ENCODE peak calls at places on chromosome 9, in ten cellular contexts. One of them, this sample, is unnamed.
A peak's percentile ranks its signal among the peaks of the same experiment; 100 is the strongest.

GRCh38 chr9:33817327-33818166 is 587 bp downstream of the UBE2R2 start:
- DNase-seq in activated T-helper 1 cell treated with Interleukin-2 at 50 U/mL for 16 hours: peak; percentile 22
- DNase-seq in kidney: peak; percentile 90
- DNase-seq in T-helper 2 cell: peak; percentile 25
- DNase-seq in naive thymus-derived CD8-positive, alpha-beta T cell: peak; percentile 58
- DNase-seq in AG09309: peak; percentile 18
- DNase-seq in iris pigment epithelial cell: peak; percentile 76
- DNase-seq in SJSA1: peak; percentile 68
- DNase-seq in Jurkat, Clone E6-1: peak; percentile 37
- DNase-seq in SW480: peak; percentile 81
- DNase-seq in this sample: peak; percentile 13

GRCh38 chr9:87570000-87570834 is 72.5 kb downstream of the DAPK1 start:
- DNase-seq in activated T-helper 1 cell treated with Interleukin-2 at 50 U/mL for 16 hours: no peak
- DNase-seq in naive thymus-derived CD8-positive, alpha-beta T cell: no peak
- DNase-seq in SW480: no peak
- DNase-seq in SJSA1: no peak
- DNase-seq in Jurkat, Clone E6-1: no peak
- DNase-seq in kidney: no peak
- DNase-seq in AG09309: no peak
- DNase-seq in T-helper 2 cell: no peak
- DNase-seq in iris pigment epithelial cell: no peak
- DNase-seq in this sample: peak; percentile 68

GRCh38 chr9:101510344-101510940 is 23.2 kb upstream of the RNF20 start:
- DNase-seq in kidney: no peak
- DNase-seq in naive thymus-derived CD8-positive, alpha-beta T cell: no peak
- DNase-seq in iris pigment epithelial cell: no peak
- DNase-seq in Jurkat, Clone E6-1: no peak
- DNase-seq in activated T-helper 1 cell treated with Interleukin-2 at 50 U/mL for 16 hours: no peak
- DNase-seq in SJSA1: no peak
- DNase-seq in SW480: no peak
- DNase-seq in T-helper 2 cell: no peak
- DNase-seq in AG09309: no peak
- DNase-seq in this sample: no peak

GRCh38 chr9:124754289-124754688 is 16.8 kb downstream of the NR6A1 start:
- DNase-seq in Jurkat, Clone E6-1: no peak
- DNase-seq in kidney: no peak
- DNase-seq in AG09309: no peak
- DNase-seq in SW480: peak; percentile 39
- DNase-seq in activated T-helper 1 cell treated with Interleukin-2 at 50 U/mL for 16 hours: no peak
- DNase-seq in naive thymus-derived CD8-positive, alpha-beta T cell: no peak
- DNase-seq in iris pigment epithelial cell: no peak
- DNase-seq in T-helper 2 cell: no peak
- DNase-seq in SJSA1: no peak
- DNase-seq in this sample: peak; percentile 22

GRCh38 chr9:124016152-124017063 is 4.8 kb downstream of the LHX2 start:
- DNase-seq in T-helper 2 cell: no peak
- DNase-seq in AG09309: no peak
- DNase-seq in SJSA1: no peak
- DNase-seq in Jurkat, Clone E6-1: no peak
- DNase-seq in kidney: no peak
- DNase-seq in naive thymus-derived CD8-positive, alpha-beta T cell: no peak
- DNase-seq in activated T-helper 1 cell treated with Interleukin-2 at 50 U/mL for 16 hours: no peak
- DNase-seq in iris pigment epithelial cell: no peak
- DNase-seq in SW480: no peak
- DNase-seq in this sample: no peak

GRCh38 chr9:6384732-6385131 is 28.3 kb upstream of the UHRF2 start:
- DNase-seq in SJSA1: no peak
- DNase-seq in activated T-helper 1 cell treated with Interleukin-2 at 50 U/mL for 16 hours: no peak
- DNase-seq in kidney: no peak
- DNase-seq in T-helper 2 cell: no peak
- DNase-seq in iris pigment epithelial cell: no peak
- DNase-seq in AG09309: no peak
- DNase-seq in SW480: no peak
- DNase-seq in naive thymus-derived CD8-positive, alpha-beta T cell: no peak
- DNase-seq in Jurkat, Clone E6-1: no peak
- DNase-seq in this sample: no peak

GRCh38 chr9:121692606-121693505 is 41.4 kb downstream of the DAB2IP start:
- DNase-seq in naive thymus-derived CD8-positive, alpha-beta T cell: no peak
- DNase-seq in kidney: peak; percentile 85
- DNase-seq in SW480: peak; percentile 95
- DNase-seq in iris pigment epithelial cell: no peak
- DNase-seq in SJSA1: peak; percentile 79
- DNase-seq in T-helper 2 cell: no peak
- DNase-seq in activated T-helper 1 cell treated with Interleukin-2 at 50 U/mL for 16 hours: no peak
- DNase-seq in AG09309: no peak
- DNase-seq in Jurkat, Clone E6-1: no peak
- DNase-seq in this sample: no peak

GRCh38 chr9:35756743-35757526 is 2.9 kb upstream of the MSMP start:
- DNase-seq in Jurkat, Clone E6-1: peak; percentile 73
- DNase-seq in iris pigment epithelial cell: no peak
- DNase-seq in activated T-helper 1 cell treated with Interleukin-2 at 50 U/mL for 16 hours: peak; percentile 33
- DNase-seq in SJSA1: no peak
- DNase-seq in AG09309: no peak
- DNase-seq in T-helper 2 cell: no peak
- DNase-seq in SW480: peak; percentile 80
- DNase-seq in kidney: peak; percentile 94
- DNase-seq in naive thymus-derived CD8-positive, alpha-beta T cell: peak; percentile 79
- DNase-seq in this sample: peak; percentile 42

GRCh38 chr9:26375448-26375847 is 517.2 kb downstream of the CAAP1 start:
- DNase-seq in iris pigment epithelial cell: peak; percentile 10
- DNase-seq in SW480: no peak
- DNase-seq in kidney: no peak
- DNase-seq in SJSA1: no peak
- DNase-seq in Jurkat, Clone E6-1: no peak
- DNase-seq in T-helper 2 cell: no peak
- DNase-seq in activated T-helper 1 cell treated with Interleukin-2 at 50 U/mL for 16 hours: no peak
- DNase-seq in naive thymus-derived CD8-positive, alpha-beta T cell: no peak
- DNase-seq in AG09309: no peak
- DNase-seq in this sample: no peak

GRCh38 chr9:112867275-112867991 is 23.2 kb downstream of the SLC46A2 start:
- DNase-seq in kidney: no peak
- DNase-seq in iris pigment epithelial cell: peak; percentile 83
- DNase-seq in SW480: peak; percentile 18
- DNase-seq in T-helper 2 cell: no peak
- DNase-seq in SJSA1: peak; percentile 44
- DNase-seq in naive thymus-derived CD8-positive, alpha-beta T cell: no peak
- DNase-seq in activated T-helper 1 cell treated with Interleukin-2 at 50 U/mL for 16 hours: no peak
- DNase-seq in AG09309: no peak
- DNase-seq in Jurkat, Clone E6-1: no peak
- DNase-seq in this sample: no peak

GRCh38 chr9:100394819-100395218 is 32.1 kb upstream of the MSANTD3 start:
- DNase-seq in Jurkat, Clone E6-1: no peak
- DNase-seq in T-helper 2 cell: no peak
- DNase-seq in SW480: no peak
- DNase-seq in AG09309: peak; percentile 5
- DNase-seq in kidney: no peak
- DNase-seq in SJSA1: no peak
- DNase-seq in iris pigment epithelial cell: peak; percentile 62
- DNase-seq in activated T-helper 1 cell treated with Interleukin-2 at 50 U/mL for 16 hours: no peak
- DNase-seq in naive thymus-derived CD8-positive, alpha-beta T cell: no peak
- DNase-seq in this sample: no peak

GRCh38 chr9:6907772-6908381 is 150.1 kb downstream of the KDM4C start:
- DNase-seq in iris pigment epithelial cell: peak; percentile 37
- DNase-seq in SJSA1: no peak
- DNase-seq in Jurkat, Clone E6-1: no peak
- DNase-seq in activated T-helper 1 cell treated with Interleukin-2 at 50 U/mL for 16 hours: no peak
- DNase-seq in T-helper 2 cell: no peak
- DNase-seq in SW480: no peak
- DNase-seq in naive thymus-derived CD8-positive, alpha-beta T cell: no peak
- DNase-seq in kidney: no peak
- DNase-seq in AG09309: peak; percentile 4
- DNase-seq in this sample: peak; percentile 35

GRCh38 chr9:135476981-135477380 is 2.6 kb upstream of the PPP1R26 start:
- DNase-seq in activated T-helper 1 cell treated with Interleukin-2 at 50 U/mL for 16 hours: no peak
- DNase-seq in kidney: no peak
- DNase-seq in AG09309: peak; percentile 40
- DNase-seq in T-helper 2 cell: no peak
- DNase-seq in naive thymus-derived CD8-positive, alpha-beta T cell: no peak
- DNase-seq in SW480: peak; percentile 49
- DNase-seq in iris pigment epithelial cell: peak; percentile 22
- DNase-seq in SJSA1: no peak
- DNase-seq in Jurkat, Clone E6-1: no peak
- DNase-seq in this sample: no peak

GRCh38 chr9:21777701-21778100 is 24.7 kb upstream of the MTAP start:
- DNase-seq in activated T-helper 1 cell treated with Interleukin-2 at 50 U/mL for 16 hours: no peak
- DNase-seq in SJSA1: no peak
- DNase-seq in T-helper 2 cell: no peak
- DNase-seq in Jurkat, Clone E6-1: no peak
- DNase-seq in AG09309: peak; percentile 70
- DNase-seq in naive thymus-derived CD8-positive, alpha-beta T cell: peak; percentile 10
- DNase-seq in kidney: no peak
- DNase-seq in iris pigment epithelial cell: peak; percentile 77
- DNase-seq in SW480: no peak
- DNase-seq in this sample: no peak

GRCh38 chr9:93182572-93182971 is 1.4 kb upstream of the WNK2 start:
- DNase-seq in Jurkat, Clone E6-1: no peak
- DNase-seq in naive thymus-derived CD8-positive, alpha-beta T cell: no peak
- DNase-seq in SJSA1: no peak
- DNase-seq in SW480: no peak
- DNase-seq in AG09309: no peak
- DNase-seq in kidney: no peak
- DNase-seq in T-helper 2 cell: no peak
- DNase-seq in activated T-helper 1 cell treated with Interleukin-2 at 50 U/mL for 16 hours: no peak
- DNase-seq in iris pigment epithelial cell: no peak
- DNase-seq in this sample: no peak

GRCh38 chr9:33041459-33042188 is 16.6 kb downstream of the DNAJA1 start:
- DNase-seq in SW480: no peak
- DNase-seq in kidney: no peak
- DNase-seq in SJSA1: no peak
- DNase-seq in T-helper 2 cell: no peak
- DNase-seq in Jurkat, Clone E6-1: no peak
- DNase-seq in AG09309: no peak
- DNase-seq in activated T-helper 1 cell treated with Interleukin-2 at 50 U/mL for 16 hours: no peak
- DNase-seq in naive thymus-derived CD8-positive, alpha-beta T cell: no peak
- DNase-seq in iris pigment epithelial cell: peak; percentile 33
- DNase-seq in this sample: no peak

GRCh38 chr9:23683021-23683431 is 143.0 kb downstream of the ELAVL2 start:
- DNase-seq in SW480: no peak
- DNase-seq in T-helper 2 cell: no peak
- DNase-seq in activated T-helper 1 cell treated with Interleukin-2 at 50 U/mL for 16 hours: no peak
- DNase-seq in kidney: no peak
- DNase-seq in iris pigment epithelial cell: no peak
- DNase-seq in Jurkat, Clone E6-1: no peak
- DNase-seq in naive thymus-derived CD8-positive, alpha-beta T cell: no peak
- DNase-seq in AG09309: no peak
- DNase-seq in SJSA1: no peak
- DNase-seq in this sample: no peak

GRCh38 chr9:26768196-26768595 is 124.4 kb downstream of the CAAP1 start:
- DNase-seq in Jurkat, Clone E6-1: no peak
- DNase-seq in naive thymus-derived CD8-positive, alpha-beta T cell: no peak
- DNase-seq in SW480: no peak
- DNase-seq in activated T-helper 1 cell treated with Interleukin-2 at 50 U/mL for 16 hours: no peak
- DNase-seq in SJSA1: no peak
- DNase-seq in AG09309: no peak
- DNase-seq in iris pigment epithelial cell: no peak
- DNase-seq in T-helper 2 cell: no peak
- DNase-seq in kidney: no peak
- DNase-seq in this sample: no peak

GRCh38 chr9:126428524-126429175 is 102.0 kb downstream of the MVB12B start:
- DNase-seq in T-helper 2 cell: no peak
- DNase-seq in iris pigment epithelial cell: no peak
- DNase-seq in Jurkat, Clone E6-1: no peak
- DNase-seq in activated T-helper 1 cell treated with Interleukin-2 at 50 U/mL for 16 hours: no peak
- DNase-seq in SW480: no peak
- DNase-seq in naive thymus-derived CD8-positive, alpha-beta T cell: no peak
- DNase-seq in SJSA1: no peak
- DNase-seq in kidney: no peak
- DNase-seq in AG09309: no peak
- DNase-seq in this sample: no peak

GRCh38 chr9:109088221-109088620 is 31.5 kb downstream of the TMEM245 start:
- DNase-seq in SJSA1: no peak
- DNase-seq in SW480: no peak
- DNase-seq in T-helper 2 cell: no peak
- DNase-seq in kidney: no peak
- DNase-seq in activated T-helper 1 cell treated with Interleukin-2 at 50 U/mL for 16 hours: no peak
- DNase-seq in naive thymus-derived CD8-positive, alpha-beta T cell: no peak
- DNase-seq in AG09309: no peak
- DNase-seq in iris pigment epithelial cell: peak; percentile 53
- DNase-seq in Jurkat, Clone E6-1: no peak
- DNase-seq in this sample: no peak

GRCh38 chr9:114627553-114627952 is 16.5 kb downstream of the TMEM268 start:
- DNase-seq in AG09309: no peak
- DNase-seq in SJSA1: no peak
- DNase-seq in SW480: no peak
- DNase-seq in kidney: no peak
- DNase-seq in T-helper 2 cell: no peak
- DNase-seq in iris pigment epithelial cell: no peak
- DNase-seq in Jurkat, Clone E6-1: no peak
- DNase-seq in naive thymus-derived CD8-positive, alpha-beta T cell: no peak
- DNase-seq in activated T-helper 1 cell treated with Interleukin-2 at 50 U/mL for 16 hours: no peak
- DNase-seq in this sample: no peak

GRCh38 chr9:69076550-69076949 is 41.0 kb downstream of the FXN start:
- DNase-seq in Jurkat, Clone E6-1: no peak
- DNase-seq in iris pigment epithelial cell: no peak
- DNase-seq in SW480: no peak
- DNase-seq in kidney: no peak
- DNase-seq in SJSA1: no peak
- DNase-seq in naive thymus-derived CD8-positive, alpha-beta T cell: no peak
- DNase-seq in T-helper 2 cell: no peak
- DNase-seq in AG09309: no peak
- DNase-seq in activated T-helper 1 cell treated with Interleukin-2 at 50 U/mL for 16 hours: no peak
- DNase-seq in this sample: no peak

GRCh38 chr9:12874395-12874794 is 99.6 kb downstream of the LURAP1L start:
- DNase-seq in naive thymus-derived CD8-positive, alpha-beta T cell: no peak
- DNase-seq in AG09309: no peak
- DNase-seq in Jurkat, Clone E6-1: no peak
- DNase-seq in T-helper 2 cell: no peak
- DNase-seq in activated T-helper 1 cell treated with Interleukin-2 at 50 U/mL for 16 hours: no peak
- DNase-seq in iris pigment epithelial cell: no peak
- DNase-seq in SJSA1: no peak
- DNase-seq in SW480: no peak
- DNase-seq in kidney: no peak
- DNase-seq in this sample: no peak

GRCh38 chr9:135267410-135267809 is 179.9 kb downstream of the OLFM1 start:
- DNase-seq in iris pigment epithelial cell: no peak
- DNase-seq in SJSA1: no peak
- DNase-seq in AG09309: no peak
- DNase-seq in T-helper 2 cell: no peak
- DNase-seq in kidney: no peak
- DNase-seq in naive thymus-derived CD8-positive, alpha-beta T cell: no peak
- DNase-seq in activated T-helper 1 cell treated with Interleukin-2 at 50 U/mL for 16 hours: no peak
- DNase-seq in SW480: peak; percentile 79
- DNase-seq in Jurkat, Clone E6-1: no peak
- DNase-seq in this sample: no peak

GRCh38 chr9:133713960-133714495 is 24.1 kb downstream of the SARDH start:
- DNase-seq in naive thymus-derived CD8-positive, alpha-beta T cell: no peak
- DNase-seq in iris pigment epithelial cell: no peak
- DNase-seq in kidney: peak; percentile 75
- DNase-seq in SW480: no peak
- DNase-seq in activated T-helper 1 cell treated with Interleukin-2 at 50 U/mL for 16 hours: no peak
- DNase-seq in SJSA1: no peak
- DNase-seq in T-helper 2 cell: no peak
- DNase-seq in AG09309: no peak
- DNase-seq in Jurkat, Clone E6-1: no peak
- DNase-seq in this sample: no peak